ENCODE peak calls at places on chromosomes 5 and 9, in four cellular contexts. E, S, T and D are unnamed samples.

GRCh38 chr5:68068204-68068603 is 147.4 kb upstream of the PIK3R1 start:
- DNase-seq in E (no peak), T (no peak), S (no peak), D (no peak)

GRCh38 chr9:74772126-74772525 is 115.6 kb downstream of the TRPM6 start:
- DNase-seq in T (no peak), S (no peak), E (no peak), D (no peak)

GRCh38 chr9:90107021-90107771 is 502.4 kb downstream of the GADD45G start:
- DNase-seq in T (no peak), S (no peak), E (no peak), D (no peak)

GRCh38 chr5:100904259-100904822 is 1.3 kb upstream of the ST8SIA4 start:
- DNase-seq in T (no peak), E (no peak), S (no peak), D (no peak)

GRCh38 chr9:116390306-116391228 is 237.0 kb downstream of the PAPPA start:
- DNase-seq in E (no peak), T (no peak), S (no peak), D (no peak)

GRCh38 chr5:53405396-53405795 is 75.0 kb upstream of the FST start:
- DNase-seq in S (no peak), E (no peak), T (no peak), D (no peak)

GRCh38 chr5:71719092-71719964 is at the start of gene CARTPT:
- DNase-seq in T (peak), E (peak), S (no peak), D (peak)

GRCh38 chr9:126507318-126508109 is 106.2 kb upstream of the LMX1B start:
- DNase-seq in T (no peak), S (no peak), E (no peak), D (no peak)

GRCh38 chr9:70013598-70014196 is 30.0 kb upstream of the MAMDC2 start:
- DNase-seq in E (peak), S (no peak), T (no peak), D (no peak)

GRCh38 chr9:114319147-114319546 is 3.8 kb upstream of the ORM1 start:
- DNase-seq in S (no peak), T (no peak), E (no peak), D (no peak)

GRCh38 chr9:124271660-124272059 is 13.9 kb downstream of the NEK6 start:
- DNase-seq in T (no peak), E (no peak), S (no peak), D (no peak)

GRCh38 chr5:140190868-140191209 is 15.9 kb downstream of the CYSTM1 start:
- DNase-seq in S (no peak), T (no peak), E (no peak), D (no peak)

GRCh38 chr9:129555512-129556203 is 65.2 kb downstream of the C9orf50 start:
- DNase-seq in E (no peak), T (no peak), S (no peak), D (no peak)

GRCh38 chr9:131889437-131890244 is 149.8 kb upstream of the RAPGEF1 start:
- DNase-seq in S (no peak), T (no peak), E (peak), D (no peak)

DNA sequence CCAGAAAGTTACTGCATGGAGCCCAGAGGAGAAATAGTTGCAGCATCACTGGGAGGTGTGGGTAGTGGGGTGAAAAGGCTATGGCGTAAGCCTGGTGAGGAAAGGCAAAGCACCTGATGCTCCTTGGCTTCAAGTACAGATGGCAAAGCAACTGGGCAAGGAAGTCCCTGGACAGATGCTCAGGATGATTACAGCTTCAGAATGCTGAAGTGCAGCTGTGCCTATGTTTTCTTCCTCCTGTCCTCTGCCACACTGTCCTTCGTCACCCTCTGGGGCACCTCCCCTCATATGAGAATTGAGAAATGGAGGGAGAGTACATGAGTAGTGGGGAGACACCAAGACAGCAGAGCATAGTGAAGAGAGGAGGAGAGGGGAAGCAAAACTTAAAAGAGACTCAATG is 328.0 kb downstream of the PDE4D start:
- DNase-seq in T (no peak), S (no peak), E (no peak), D (no peak)
- TF ChIP-seq TEAD4 in T (no peak), S (no peak), E (no peak), D (no peak)

DNA sequence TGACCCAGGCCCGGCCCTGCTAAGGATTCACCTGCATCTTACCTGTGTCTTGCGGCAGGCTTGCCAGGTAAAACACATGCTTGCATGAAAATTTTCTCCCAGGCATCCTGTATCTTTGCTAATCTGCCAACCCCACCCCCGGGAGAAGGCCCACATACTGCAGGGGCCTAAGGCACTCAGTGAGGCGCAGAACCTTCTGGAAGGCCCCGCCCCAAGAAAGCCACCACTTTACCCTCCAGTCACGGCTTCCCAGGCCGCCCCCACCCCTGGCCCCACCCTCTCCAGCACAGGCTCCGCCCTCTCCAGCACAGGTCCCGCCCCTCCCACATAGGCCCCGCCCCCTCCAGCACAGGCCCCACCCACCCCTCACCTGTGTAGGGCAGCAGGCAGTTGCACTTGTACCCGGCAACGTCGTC is 29.8 kb upstream of the SEC16A start:
- DNase-seq in S (no peak), T (peak), E (peak), D (peak)
- TF ChIP-seq TEAD4 in S (no peak), T (no peak), E (no peak), D (no peak)

DNA sequence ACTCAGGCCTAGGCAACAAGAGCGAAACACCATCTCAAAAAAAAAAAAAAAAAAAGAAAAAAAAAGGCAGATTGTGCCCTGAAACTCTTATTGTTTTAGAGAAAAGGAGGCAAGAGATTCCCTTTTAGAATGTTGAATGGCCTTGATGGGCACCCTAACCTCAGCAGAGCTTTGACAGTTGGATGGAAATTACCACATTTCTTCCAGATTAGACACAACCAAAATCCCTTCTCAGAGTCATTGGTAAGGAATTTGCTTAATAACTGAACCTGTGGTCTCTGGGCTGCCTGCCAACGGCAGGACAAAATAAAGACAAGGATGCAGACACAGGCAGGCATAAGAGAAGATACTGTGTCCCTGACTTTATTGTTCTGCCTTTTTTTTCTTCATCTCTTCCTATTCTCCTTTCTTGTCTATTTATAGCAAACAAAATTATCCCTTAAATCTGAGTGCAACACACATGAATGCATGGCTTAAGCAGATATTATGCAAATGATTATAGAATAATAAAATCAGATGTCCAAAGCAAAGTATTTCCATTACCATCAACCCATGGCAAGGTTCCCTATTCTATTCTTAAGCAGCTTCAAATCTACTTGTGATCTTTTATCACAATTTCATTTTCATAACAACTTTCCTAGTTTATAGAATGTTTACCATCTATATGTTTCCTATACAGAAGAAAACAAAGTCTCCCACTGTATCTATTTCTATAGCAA is 37.3 kb upstream of the TRIO start:
- DNase-seq in T (no peak), S (no peak), E (no peak), D (no peak)
- TF ChIP-seq TEAD4 in T (no peak), S (no peak), E (peak), D (no peak)

GRCh38 chr9:5556101-5556500 is 45.8 kb downstream of the PDCD1LG2 start:
- DNase-seq in T (no peak), S (no peak), E (no peak), D (no peak)

GRCh38 chr9:5552301-5552700 is 42.0 kb downstream of the PDCD1LG2 start:
- DNase-seq in E (no peak), S (no peak), T (no peak), D (no peak)

GRCh38 chr9:5553211-5553610 is 42.9 kb downstream of the PDCD1LG2 start:
- DNase-seq in S (no peak), E (no peak), T (no peak), D (no peak)

GRCh38 chr9:5551771-5552170 is 41.4 kb downstream of the PDCD1LG2 start:
- DNase-seq in E (no peak), T (no peak), S (no peak), D (no peak)

DNA sequence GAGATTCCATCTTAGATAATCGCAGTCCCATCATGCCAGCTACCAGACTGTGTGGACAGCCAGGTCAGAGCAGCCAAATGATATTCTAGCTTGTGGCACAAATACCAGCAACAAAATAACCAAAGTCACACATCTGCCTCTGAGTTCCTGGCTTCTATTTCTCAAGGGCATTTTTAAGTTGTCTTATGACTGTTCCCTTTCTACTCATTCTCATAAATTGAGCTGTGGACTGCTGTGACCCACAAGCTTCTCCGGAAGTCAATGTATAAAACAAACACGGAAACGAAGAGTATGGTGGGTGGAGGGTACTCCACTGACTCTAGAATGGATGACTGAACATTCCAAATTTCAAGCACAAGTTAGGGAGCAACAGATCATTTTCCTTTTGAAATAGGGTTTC is 43.9 kb downstream of the PDCD1LG2 start:
- DNase-seq in E (no peak), T (no peak), S (no peak), D (no peak)
- TF ChIP-seq TEAD4 in E (no peak), T (no peak), S (no peak), D (no peak)

GRCh38 chr5:18329346-18329745 is 695.1 kb downstream of the TAF11L14 start:
- DNase-seq in S (no peak), E (no peak), T (no peak), D (no peak)

GRCh38 chr5:18334949-18335348 is 700.7 kb downstream of the TAF11L14 start:
- DNase-seq in S (no peak), E (no peak), T (no peak), D (no peak)

DNA sequence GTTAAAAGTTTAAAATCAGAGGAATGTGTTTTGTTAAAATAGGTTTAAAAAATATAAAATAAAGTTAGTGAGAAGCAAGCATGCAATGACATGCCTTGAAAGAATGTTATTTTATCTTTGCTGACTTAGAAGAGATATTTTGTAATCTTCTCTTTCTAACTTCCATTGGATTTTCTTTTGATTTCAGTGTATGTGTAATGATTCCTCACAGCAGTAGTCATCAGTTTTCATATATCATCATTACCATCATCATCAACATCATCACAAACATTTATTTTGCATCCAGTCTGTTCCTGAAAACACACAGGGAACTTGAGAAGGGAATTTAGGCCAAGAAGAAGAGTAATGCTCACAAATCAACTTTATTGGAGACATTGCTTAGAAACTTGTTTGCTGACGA is 699.6 kb downstream of the TAF11L14 start:
- DNase-seq in E (no peak), S (no peak), T (no peak), D (no peak)
- TF ChIP-seq TEAD4 in E (no peak), S (no peak), T (no peak), D (no peak)

GRCh38 chr5:168317521-168318147 is 26.2 kb downstream of the WWC1 start:
- DNase-seq in S (no peak), E (peak), T (peak), D (no peak)
- TF ChIP-seq TEAD4 in S (no peak), E (peak), T (peak), D (no peak)

GRCh38 chr5:55134053-55134722 is 25.8 kb upstream of the GPX8 start:
- DNase-seq in T (no peak), S (no peak), E (no peak), D (no peak)
- TF ChIP-seq TEAD4 in T (no peak), S (no peak), E (no peak), D (no peak)

GRCh38 chr5:167555771-167556170 is 735.7 kb upstream of the WWC1 start:
- DNase-seq in S (no peak), E (no peak), T (no peak), D (no peak)
- TF ChIP-seq TEAD4 in S (no peak), E (no peak), T (no peak), D (no peak)